ENCODE peak calls at places on chromosomes 12 and 14, in four cellular contexts. One of them, this sample, is unnamed.
A peak's percentile ranks its signal among the peaks of the same experiment; 100 is the strongest.

GRCh38 chr12:25435431-25435830 is 117.7 kb downstream of the LMNTD1 start:
- DNase-seq in left ventricle myocardium superior: no peak
- DNase-seq in HAP-1: no peak
- DNase-seq in endothelial cell: no peak
- DNase-seq in this sample: no peak

GRCh38 chr14:104434214-104435076 is 145.1 kb upstream of the C14orf180 start:
- DNase-seq in left ventricle myocardium superior: no peak
- DNase-seq in HAP-1: no peak
- DNase-seq in endothelial cell: no peak
- DNase-seq in this sample: no peak

GRCh38 chr14:95207475-95208253 is 50.3 kb upstream of the DICER1 start:
- DNase-seq in left ventricle myocardium superior: no peak
- DNase-seq in HAP-1: no peak
- DNase-seq in endothelial cell: no peak
- DNase-seq in this sample: no peak

GRCh38 chr12:90922068-90922743 is 32.8 kb downstream of the CCER1 start:
- DNase-seq in left ventricle myocardium superior: no peak
- DNase-seq in HAP-1: no peak
- DNase-seq in endothelial cell: no peak
- DNase-seq in this sample: no peak

GRCh38 chr12:54331-54730 is 12.2 kb upstream of the IQSEC3 start:
- DNase-seq in left ventricle myocardium superior: no peak
- DNase-seq in HAP-1: no peak
- DNase-seq in endothelial cell: no peak
- DNase-seq in this sample: no peak

GRCh38 chr12:64318605-64319004 is 72.0 kb downstream of the C12orf56 start:
- DNase-seq in left ventricle myocardium superior: no peak
- DNase-seq in HAP-1: no peak
- DNase-seq in endothelial cell: peak; percentile 35
- DNase-seq in this sample: no peak

GRCh38 chr12:22525426-22525825 is 18.9 kb downstream of the C2CD5 start:
- DNase-seq in left ventricle myocardium superior: no peak
- DNase-seq in HAP-1: no peak
- DNase-seq in endothelial cell: no peak
- DNase-seq in this sample: no peak

GRCh38 chr12:77925536-77926108 is 94.9 kb downstream of the NAV3 start:
- DNase-seq in left ventricle myocardium superior: peak; percentile 61
- DNase-seq in HAP-1: peak; percentile 99
- DNase-seq in endothelial cell: peak; percentile 67
- DNase-seq in this sample: peak; percentile 87

GRCh38 chr12:109621864-109622485 is 48.4 kb downstream of the MVK start:
- DNase-seq in left ventricle myocardium superior: no peak
- DNase-seq in HAP-1: no peak
- DNase-seq in endothelial cell: no peak
- DNase-seq in this sample: no peak

GRCh38 chr14:61150851-61151250 is 130.3 kb downstream of the TMEM30B start:
- DNase-seq in left ventricle myocardium superior: no peak
- DNase-seq in HAP-1: no peak
- DNase-seq in endothelial cell: no peak
- DNase-seq in this sample: no peak

GRCh38 chr12:10392394-10392930 is 2.6 kb upstream of the KLRK1 start:
- DNase-seq in left ventricle myocardium superior: peak; percentile 49
- DNase-seq in HAP-1: no peak
- DNase-seq in endothelial cell: no peak
- DNase-seq in this sample: no peak

GRCh38 chr14:96351986-96352385 is 11.2 kb downstream of the ATG2B start:
- DNase-seq in left ventricle myocardium superior: no peak
- DNase-seq in HAP-1: no peak
- DNase-seq in endothelial cell: no peak
- DNase-seq in this sample: no peak

GRCh38 chr12:69527506-69528272 is 57.5 kb downstream of the FRS2 start:
- DNase-seq in left ventricle myocardium superior: no peak
- DNase-seq in HAP-1: no peak
- DNase-seq in endothelial cell: no peak
- DNase-seq in this sample: no peak

GRCh38 chr12:119693006-119693405 is 25.1 kb downstream of the PRKAB1 start:
- DNase-seq in left ventricle myocardium superior: no peak
- DNase-seq in HAP-1: no peak
- DNase-seq in endothelial cell: no peak
- DNase-seq in this sample: no peak

GRCh38 chr12:96907681-96908163 is 665 bp downstream of the NEDD1 start:
- DNase-seq in left ventricle myocardium superior: peak; percentile 30
- DNase-seq in HAP-1: peak; percentile 18
- DNase-seq in endothelial cell: peak; percentile 10
- DNase-seq in this sample: peak; percentile 57

GRCh38 chr12:40099423-40099853 is 6.4 kb downstream of the SLC2A13 start:
- DNase-seq in left ventricle myocardium superior: no peak
- DNase-seq in HAP-1: no peak
- DNase-seq in endothelial cell: no peak
- DNase-seq in this sample: no peak

GRCh38 chr12:19971396-19971802 is 396.9 kb upstream of the PDE3A start:
- DNase-seq in left ventricle myocardium superior: no peak
- DNase-seq in HAP-1: no peak
- DNase-seq in endothelial cell: peak; percentile 7
- DNase-seq in this sample: no peak

GRCh38 chr14:59267046-59267445 is 78.6 kb downstream of the DAAM1 start:
- DNase-seq in left ventricle myocardium superior: no peak
- DNase-seq in HAP-1: no peak
- DNase-seq in endothelial cell: no peak
- DNase-seq in this sample: no peak

GRCh38 chr14:22391908-22392307 is 197.1 kb downstream of the DAD1 start:
- DNase-seq in left ventricle myocardium superior: peak; percentile 51
- DNase-seq in HAP-1: peak; percentile 40
- DNase-seq in endothelial cell: peak; percentile 59
- DNase-seq in this sample: peak; percentile 94

GRCh38 chr12:59570134-59570533 is 25.7 kb upstream of the SLC16A7 start:
- DNase-seq in left ventricle myocardium superior: no peak
- DNase-seq in HAP-1: no peak
- DNase-seq in endothelial cell: no peak
- DNase-seq in this sample: no peak

GRCh38 chr12:123914726-123915345 is 57.8 kb downstream of the CCDC92 start:
- DNase-seq in left ventricle myocardium superior: no peak
- DNase-seq in HAP-1: no peak
- DNase-seq in endothelial cell: no peak
- DNase-seq in this sample: no peak

GRCh38 chr14:94992046-94992445 is 165.3 kb downstream of the DICER1 start:
- DNase-seq in left ventricle myocardium superior: no peak
- DNase-seq in HAP-1: no peak
- DNase-seq in endothelial cell: no peak
- DNase-seq in this sample: no peak

GRCh38 chr12:126708492-126708896 is 1558.5 kb upstream of the TMEM132C start:
- DNase-seq in left ventricle myocardium superior: no peak
- DNase-seq in HAP-1: no peak
- DNase-seq in endothelial cell: no peak
- DNase-seq in this sample: no peak

GRCh38 chr14:90109858-90110257 is 48.1 kb downstream of the KCNK13 start:
- DNase-seq in left ventricle myocardium superior: no peak
- DNase-seq in HAP-1: no peak
- DNase-seq in endothelial cell: peak; percentile 18
- DNase-seq in this sample: peak; percentile 75

GRCh38 chr14:94313991-94314655 is 9.0 kb downstream of the SERPINA6 start:
- DNase-seq in left ventricle myocardium superior: no peak
- DNase-seq in HAP-1: no peak
- DNase-seq in endothelial cell: no peak
- DNase-seq in this sample: no peak

GRCh38 chr14:96752594-96752993 is 44.6 kb upstream of the VRK1 start:
- DNase-seq in left ventricle myocardium superior: no peak
- DNase-seq in HAP-1: no peak
- DNase-seq in endothelial cell: no peak
- DNase-seq in this sample: no peak

GRCh38 chr12:50620050-50620974 is 115.5 kb downstream of the DIP2B start:
- DNase-seq in left ventricle myocardium superior: no peak
- DNase-seq in HAP-1: peak; percentile 90
- DNase-seq in endothelial cell: no peak
- DNase-seq in this sample: no peak

GRCh38 chr14:54743382-54743781 is 159.2 kb downstream of the GCH1 start:
- DNase-seq in left ventricle myocardium superior: no peak
- DNase-seq in HAP-1: no peak
- DNase-seq in endothelial cell: no peak
- DNase-seq in this sample: no peak

GRCh38 chr12:116529048-116529447 is 30.1 kb upstream of the MAP1LC3B2 start:
- DNase-seq in left ventricle myocardium superior: no peak
- DNase-seq in HAP-1: no peak
- DNase-seq in endothelial cell: no peak
- DNase-seq in this sample: no peak

GRCh38 chr12:65532162-65532561 is 253.7 kb downstream of the MSRB3 start:
- DNase-seq in left ventricle myocardium superior: no peak
- DNase-seq in HAP-1: no peak
- DNase-seq in endothelial cell: no peak
- DNase-seq in this sample: no peak

GRCh38 chr14:55212611-55213010 is 21.2 kb upstream of the DLGAP5 start:
- DNase-seq in left ventricle myocardium superior: no peak
- DNase-seq in HAP-1: peak; percentile 43
- DNase-seq in endothelial cell: no peak
- DNase-seq in this sample: peak; percentile 94

GRCh38 chr12:62834971-62835547 is 99.9 kb downstream of the PPM1H start:
- DNase-seq in left ventricle myocardium superior: no peak
- DNase-seq in HAP-1: no peak
- DNase-seq in endothelial cell: no peak
- DNase-seq in this sample: no peak